ENCODE peak calls at places on chromosomes 16 and 17, in eight cellular contexts. L is fibroblast of lung, Q is neuronal stem cell, N is left ventricle myocardium inferior, A is adrenal gland, U is Peyer's patch, K is heart right ventricle, D is heart left ventricle. P is an unnamed sample.

GRCh38 chr17:2090804-2091534 is 36.1 kb downstream of the HIC1 start:
- DNase-seq in L (peak; percentile 98), Q (peak; percentile 30), N (peak; percentile 64), A (peak; percentile 81), U (no peak), K (peak; percentile 77), D (peak; percentile 74), P (peak; percentile 71)

GRCh38 chr16:75319513-75320401 is 68.3 kb upstream of the BCAR1 start:
- DNase-seq in L (peak; percentile 95), Q (no peak), N (no peak), A (no peak), U (no peak), K (no peak), D (no peak), P (no peak)

GRCh38 chr16:72923757-72924156 is 124.2 kb downstream of the ZFHX3 start:
- DNase-seq in L (no peak), Q (no peak), N (no peak), A (no peak), U (no peak), K (no peak), D (no peak), P (no peak)

GRCh38 chr17:9928601-9929341 is 23.7 kb upstream of the RCVRN start:
- DNase-seq in L (peak; percentile 72), Q (peak; percentile 46), N (no peak), A (no peak), U (no peak), K (no peak), D (no peak), P (no peak)

GRCh38 chr16:3857189-3858013 is 23.1 kb downstream of the CREBBP start:
- DNase-seq in L (peak; percentile 36), Q (no peak), N (no peak), A (peak; percentile 86), U (peak; percentile 60), K (no peak), D (no peak), P (no peak)

GRCh38 chr17:79935845-79936470 is 96.7 kb upstream of the CBX4 start:
- DNase-seq in L (no peak), Q (no peak), N (no peak), A (no peak), U (no peak), K (no peak), D (no peak), P (peak; percentile 23)

GRCh38 chr17:39158623-39159022 is 7.2 kb upstream of the PLXDC1 start:
- DNase-seq in L (no peak), Q (no peak), N (no peak), A (no peak), U (no peak), K (no peak), D (no peak), P (no peak)

GRCh38 chr16:47612711-47613110 is 151.6 kb downstream of the PHKB start:
- DNase-seq in L (no peak), Q (no peak), N (no peak), A (no peak), U (no peak), K (no peak), D (no peak), P (no peak)

GRCh38 chr17:4919511-4920047 is 12.5 kb upstream of the GP1BA start:
- DNase-seq in L (no peak), Q (no peak), N (no peak), A (no peak), U (no peak), K (no peak), D (no peak), P (no peak)

GRCh38 chr17:28170771-28171170 is 128.3 kb downstream of the NLK start:
- DNase-seq in L (peak; percentile 14), Q (no peak), N (no peak), A (no peak), U (no peak), K (no peak), D (no peak), P (no peak)

GRCh38 chr16:74725641-74726040 is 25.0 kb upstream of the MLKL start:
- DNase-seq in L (no peak), Q (no peak), N (no peak), A (no peak), U (peak; percentile 57), K (no peak), D (no peak), P (no peak)

GRCh38 chr16:13300066-13300465 is 398.7 kb downstream of the SHISA9 start:
- DNase-seq in L (no peak), Q (no peak), N (no peak), A (no peak), U (no peak), K (no peak), D (no peak), P (no peak)

GRCh38 chr17:10031102-10031501 is 126.0 kb upstream of the RCVRN start:
- DNase-seq in L (no peak), Q (no peak), N (no peak), A (no peak), U (no peak), K (no peak), D (no peak), P (no peak)

GRCh38 chr16:69150146-69150865 is 17.9 kb downstream of the UTP4 start:
- DNase-seq in L (peak; percentile 58), Q (peak; percentile 67), N (no peak), A (peak; percentile 79), U (peak; percentile 82), K (peak; percentile 75), D (peak; percentile 52), P (no peak)

GRCh38 chr17:40063034-40063765 is 435 bp downstream of the THRA start:
- DNase-seq in L (no peak), Q (no peak), N (peak; percentile 50), A (no peak), U (peak; percentile 67), K (no peak), D (peak; percentile 45), P (peak; percentile 48)

GRCh38 chr17:2776589-2777241 is 19.5 kb upstream of the RAP1GAP2 start:
- DNase-seq in L (no peak), Q (peak; percentile 65), N (no peak), A (no peak), U (no peak), K (no peak), D (no peak), P (no peak)

GRCh38 chr16:28207425-28207824 is 4.3 kb downstream of the XPO6 start:
- DNase-seq in L (no peak), Q (no peak), N (no peak), A (no peak), U (no peak), K (no peak), D (no peak), P (no peak)

GRCh38 chr16:50247906-50248608 is 18.3 kb upstream of the ADCY7 start:
- DNase-seq in L (no peak), Q (no peak), N (no peak), A (peak; percentile 34), U (no peak), K (no peak), D (no peak), P (no peak)

GRCh38 chr17:39997543-39997942 is 16.9 kb downstream of the PSMD3 start:
- DNase-seq in L (no peak), Q (no peak), N (no peak), A (no peak), U (no peak), K (no peak), D (no peak), P (no peak)

GRCh38 chr16:31118223-31119155 is 1.0 kb downstream of the KAT8 start:
- DNase-seq in L (peak; percentile 69), Q (no peak), N (no peak), A (peak; percentile 69), U (peak; percentile 70), K (no peak), D (no peak), P (no peak)

GRCh38 chr16:67571981-67572431 is 9.7 kb downstream of the CTCF start:
- DNase-seq in L (peak; percentile 82), Q (no peak), N (no peak), A (no peak), U (no peak), K (no peak), D (no peak), P (no peak)

GRCh38 chr17:57515662-57516211 is 229.4 kb downstream of the CCDC182 start:
- DNase-seq in L (no peak), Q (no peak), N (no peak), A (no peak), U (no peak), K (no peak), D (no peak), P (no peak)

GRCh38 chr17:73952136-73952497 is 251.4 kb upstream of the RPL38 start:
- DNase-seq in L (no peak), Q (peak; percentile 65), N (no peak), A (peak; percentile 39), U (no peak), K (no peak), D (no peak), P (no peak)

DNA sequence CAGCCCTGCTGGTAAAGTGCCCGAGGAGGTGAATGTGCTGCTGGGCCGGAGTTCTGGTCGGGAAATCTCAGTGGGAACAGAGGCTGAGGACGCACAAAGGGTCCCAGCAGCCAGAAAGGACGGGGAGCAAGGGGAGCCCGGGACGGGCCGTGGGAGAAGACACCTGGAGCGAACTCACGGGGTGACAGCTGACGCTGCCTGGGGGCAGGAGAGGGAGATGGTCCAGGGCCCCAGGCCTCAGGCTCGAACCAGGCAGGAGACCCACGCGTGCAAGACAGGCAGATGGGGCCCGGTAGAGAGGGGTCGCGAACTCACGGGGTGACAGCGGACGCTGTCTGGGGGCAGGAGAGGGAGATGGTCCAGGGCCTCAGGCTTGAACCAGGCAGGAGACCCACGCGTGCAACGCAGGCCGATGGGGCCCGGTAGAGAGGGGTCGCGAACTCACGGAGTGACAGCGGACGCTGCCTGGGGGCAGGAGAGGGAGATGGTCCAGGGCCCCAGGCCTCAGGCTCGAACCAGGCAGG is 72.9 kb downstream of the METRNL start:
- DNase-seq in L (no peak), Q (no peak), N (no peak), A (no peak), U (no peak), K (no peak), D (peak; percentile 18), P (no peak)
- H3K9me3 ChIP-seq in L (no peaks in the 10 kb centered on the region), Q (peaks cover 11% of the 10 kb centered on the region), N (no peaks in the 10 kb centered on the region), A (no peaks in the 10 kb centered on the region), U (no peaks in the 10 kb centered on the region), K (no peaks in the 10 kb centered on the region), D (no peaks in the 10 kb centered on the region), P (no peaks in the 10 kb centered on the region)

DNA sequence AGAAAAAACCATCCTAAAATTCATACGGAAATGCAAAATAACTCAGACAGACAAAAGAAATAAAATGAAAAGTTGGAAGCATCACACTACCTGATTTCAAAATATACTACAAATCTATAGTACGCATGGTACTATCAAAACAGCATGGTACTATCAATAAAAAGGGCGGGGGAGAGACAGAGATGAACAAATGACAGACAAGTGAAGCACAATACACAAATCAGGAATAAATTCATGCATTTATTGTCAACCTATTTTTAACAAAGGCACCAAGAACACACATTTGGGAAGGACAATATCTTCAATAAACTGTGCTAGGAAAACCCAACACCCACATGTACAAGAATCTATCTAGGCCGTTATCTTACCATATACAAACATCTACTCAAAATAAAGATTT is 207.4 kb upstream of the WSB1 start:
- DNase-seq in L (no peak), Q (no peak), N (no peak), A (no peak), U (no peak), K (no peak), D (no peak), P (no peak)
- H3K9me3 ChIP-seq in L (no peaks in the 10 kb centered on the region), Q (peaks cover 34% of the 10 kb centered on the region), N (no peaks in the 10 kb centered on the region), A (no peaks in the 10 kb centered on the region), U (no peaks in the 10 kb centered on the region), K (no peaks in the 10 kb centered on the region), D (no peaks in the 10 kb centered on the region), P (no peaks in the 10 kb centered on the region)

GRCh38 chr17:76472726-76473125 is 5.3 kb downstream of the AANAT start:
- DNase-seq in L (no peak), Q (no peak), N (no peak), A (no peak), U (no peak), K (no peak), D (no peak), P (no peak)
- H3K9me3 ChIP-seq in L (no peaks in the 10 kb centered on the region), Q (peaks cover under 1% of the 10 kb centered on the region), N (no peaks in the 10 kb centered on the region), A (no peaks in the 10 kb centered on the region), U (no peaks in the 10 kb centered on the region), K (no peaks in the 10 kb centered on the region), D (no peaks in the 10 kb centered on the region), P (no peaks in the 10 kb centered on the region)

GRCh38 chr16:81967358-81967757 is 43.9 kb downstream of the SDR42E1 start:
- DNase-seq in L (no peak), Q (no peak), N (no peak), A (no peak), U (no peak), K (no peak), D (no peak), P (no peak)
- H3K9me3 ChIP-seq in L (no peaks in the 10 kb centered on the region), Q (peaks cover under 1% of the 10 kb centered on the region), N (peaks cover 46% of the 10 kb centered on the region), A (no peaks in the 10 kb centered on the region), U (no peaks in the 10 kb centered on the region), K (no peaks in the 10 kb centered on the region), D (peaks cover 14% of the 10 kb centered on the region), P (no peaks in the 10 kb centered on the region)